ENCODE peak calls at places on chromosomes 16 and 17, in four cellular contexts. W is left colon, A is mucosa of descending colon, R is ELR. L is an unnamed sample.

GRCh38 chr17:78400581-78401240 is 22.3 kb downstream of the PGS1 start:
- DNase-seq in W (no peak), A (no peak), R (peak; percentile 61), L (no peak)

GRCh38 chr16:84478172-84478948 is 26.1 kb downstream of the MEAK7 start:
- DNase-seq in W (no peak), A (no peak), R (peak; percentile 90), L (no peak)

GRCh38 chr17:56876766-56877179 is 37.1 kb downstream of the TRIM25 start:
- DNase-seq in W (no peak), A (no peak), R (no peak), L (no peak)

GRCh38 chr16:11665071-11665491 is 3.2 kb upstream of the SNN start:
- DNase-seq in W (peak; percentile 45), A (no peak), R (no peak), L (no peak)

GRCh38 chr17:43655702-43656275 is 5.9 kb downstream of the MEOX1 start:
- DNase-seq in W (no peak), A (no peak), R (no peak), L (no peak)

GRCh38 chr16:84689126-84689525 is 10.7 kb upstream of the USP10 start:
- DNase-seq in W (no peak), A (no peak), R (peak; percentile 98), L (no peak)

GRCh38 chr16:79997257-79997656 is 396.7 kb upstream of the MAF start:
- DNase-seq in W (peak; percentile 11), A (no peak), R (peak; percentile 55), L (no peak)

GRCh38 chr17:17739388-17740066 is 58.3 kb downstream of the RAI1 start:
- DNase-seq in W (peak; percentile 43), A (peak; percentile 60), R (peak; percentile 70), L (no peak)

GRCh38 chr16:11101695-11102522 is 154.1 kb downstream of the SOCS1 start:
- DNase-seq in W (no peak), A (no peak), R (no peak), L (no peak)

GRCh38 chr17:48711128-48711527 is 11.2 kb downstream of the PRAC1 start:
- DNase-seq in W (no peak), A (no peak), R (no peak), L (no peak)

GRCh38 chr16:88651276-88651988 is 579 bp upstream of the CYBA start:
- DNase-seq in W (peak; percentile 70), A (peak; percentile 76), R (no peak), L (no peak)